ENCODE peak calls at places on chromosomes 7 and 10, in five cellular contexts. E, A, Q, N and I are unnamed samples.

GRCh38 chr7:39904077-39904486 is 46.0 kb upstream of the CDK13 start:
- DNase-seq in N (no peak), E (no peak), A (no peak), Q (no peak), I (no peak)

GRCh38 chr7:44769381-44770209 is 20.9 kb downstream of the ZMIZ2 start:
- DNase-seq in E (no peak), Q (no peak), N (peak; percentile 55), A (no peak), I (peak; percentile 52)

GRCh38 chr7:142956951-142957623 is 5.1 kb downstream of the KEL start:
- DNase-seq in Q (no peak), A (no peak), N (no peak), E (no peak), I (no peak)

GRCh38 chr7:3309140-3309539 is 8.1 kb downstream of the SDK1 start:
- DNase-seq in Q (no peak), N (no peak), E (no peak), A (no peak), I (no peak)

GRCh38 chr10:44083719-44084400 is 301.0 kb downstream of the CXCL12 start:
- DNase-seq in E (no peak), A (no peak), Q (no peak), N (no peak), I (no peak)

GRCh38 chr10:69494626-69495558 is 43.6 kb downstream of the TSPAN15 start:
- DNase-seq in N (no peak), Q (no peak), E (no peak), A (no peak), I (no peak)

GRCh38 chr7:8290645-8291308 is 28.8 kb upstream of the ICA1 start:
- DNase-seq in A (no peak), Q (no peak), E (no peak), N (no peak), I (no peak)

GRCh38 chr10:1159131-1160061 is 103.2 kb downstream of the WDR37 start:
- DNase-seq in A (no peak), E (no peak), N (no peak), Q (no peak), I (no peak)

GRCh38 chr7:157475095-157475494 is 138.3 kb downstream of the DNAJB6 start:
- DNase-seq in Q (no peak), A (no peak), N (no peak), E (no peak), I (no peak)

GRCh38 chr7:157473051-157473569 is 136.3 kb downstream of the DNAJB6 start:
- DNase-seq in E (no peak), Q (no peak), N (no peak), A (no peak), I (no peak)

GRCh38 chr7:157475601-157476000 is 138.8 kb downstream of the DNAJB6 start:
- DNase-seq in Q (no peak), E (peak; percentile 33), N (no peak), A (no peak), I (no peak)

GRCh38 chr7:157476201-157476600 is 139.4 kb downstream of the DNAJB6 start:
- DNase-seq in E (peak; percentile 30), N (no peak), A (no peak), Q (no peak), I (no peak)

GRCh38 chr7:157474685-157475084 is 137.9 kb downstream of the DNAJB6 start:
- DNase-seq in A (no peak), E (no peak), N (no peak), Q (no peak), I (no peak)
- TF ChIP-seq CTCF in A (no peak), E (peak; percentile 24), N (peak; percentile 50), Q (no peak), I (no peak)

DNA sequence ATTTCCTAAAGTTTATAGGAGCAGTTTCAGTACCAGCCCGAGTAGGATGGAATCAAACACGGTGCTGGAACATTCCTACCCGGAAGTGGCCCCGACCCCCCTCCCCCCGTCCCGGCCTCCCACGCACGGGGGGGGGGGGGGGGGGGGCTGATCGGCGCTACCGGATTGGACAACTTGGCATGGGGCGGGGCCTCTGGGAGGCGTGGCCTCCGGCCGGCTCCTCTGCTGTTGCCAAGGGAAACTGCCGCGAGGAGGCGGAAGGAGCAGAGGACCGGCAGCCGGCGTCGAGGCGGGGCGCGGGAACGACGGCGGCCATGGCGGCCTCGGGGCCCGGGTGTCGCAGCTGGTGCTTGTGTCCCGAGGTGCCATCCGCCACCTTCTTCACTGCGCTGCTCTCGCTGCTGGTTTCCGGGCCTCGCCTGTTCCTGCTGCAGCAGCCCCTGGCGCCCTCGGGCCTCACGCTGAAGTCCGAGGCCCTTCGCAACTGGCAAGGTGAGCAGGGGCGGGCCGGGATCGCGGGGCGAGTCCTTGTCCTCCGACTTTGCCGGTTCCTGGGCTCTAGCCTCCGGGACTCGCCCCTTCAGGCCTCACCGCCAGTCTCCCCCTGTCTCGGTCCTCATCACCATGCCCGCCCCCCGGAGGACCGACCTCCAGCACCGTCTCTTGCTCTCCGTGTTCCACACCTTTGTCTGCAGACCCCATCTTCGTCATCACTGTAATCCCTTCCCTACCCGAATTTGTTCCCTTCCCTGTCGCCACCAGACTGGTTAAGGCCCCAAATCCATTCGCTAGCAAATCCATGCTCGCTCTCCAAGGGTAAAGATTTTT is at the start of gene RHBDD2:
- DNase-seq in Q (peak; percentile 84), N (peak; percentile 77), A (peak; percentile 93), E (peak; percentile 91), I (peak; percentile 89)
- TF ChIP-seq CTCF in Q (no peak), N (no peak), A (no peak), E (no peak), I (no peak)

GRCh38 chr7:56175086-56175760 is 59.0 kb upstream of the NUPR2 start:
- DNase-seq in E (no peak), A (no peak), N (no peak), Q (no peak), I (no peak)
- TF ChIP-seq CTCF in E (no peak), A (no peak), N (no peak), Q (no peak), I (no peak)

DNA sequence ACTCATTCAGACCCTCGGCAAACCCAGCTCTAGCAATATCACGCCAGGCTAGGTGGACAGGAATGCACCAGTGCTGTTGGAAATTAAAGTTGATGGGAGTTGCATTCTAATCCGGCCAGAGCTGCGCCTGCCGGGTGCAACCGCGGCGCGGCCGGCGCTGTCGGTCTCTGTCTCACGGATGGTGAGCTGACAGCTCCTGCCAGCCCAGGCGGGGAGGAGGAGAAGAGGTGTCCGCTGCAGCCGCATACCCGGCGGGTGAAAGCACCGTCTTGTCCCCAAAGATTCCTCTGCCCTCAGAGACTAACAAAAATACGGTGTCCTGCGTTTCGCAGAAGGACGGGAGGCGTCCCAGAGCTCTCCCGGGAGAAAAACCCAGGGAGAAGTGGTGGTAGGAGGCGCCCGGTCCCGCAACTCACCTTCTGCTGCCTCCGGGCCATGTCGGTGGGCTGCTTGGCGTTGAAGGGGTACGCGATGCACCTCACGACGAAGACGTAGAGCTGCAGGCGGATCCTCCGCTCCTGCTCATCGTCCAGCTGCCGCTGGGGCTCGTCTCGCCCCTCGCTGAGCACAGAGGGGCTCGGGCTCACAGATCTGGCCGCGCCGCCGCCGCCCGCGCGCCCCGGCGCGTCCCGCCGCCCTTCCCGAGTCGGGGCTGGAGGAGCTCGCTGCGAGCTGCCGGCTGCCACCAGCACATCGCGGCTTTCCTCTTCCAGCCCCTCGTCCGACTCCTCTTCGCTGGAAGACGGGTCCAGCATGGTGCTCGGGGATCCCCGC is 490 bp downstream of the CADPS2 start:
- DNase-seq in E (peak; percentile 69), Q (no peak), A (no peak), N (no peak), I (no peak)
- TF ChIP-seq CTCF in E (no peak), Q (no peak), A (no peak), N (peak; percentile 1), I (no peak)